ENCODE peak calls at places on chromosomes 11 and 22, in six cellular contexts. J is T-helper 9 cell; G is prostate gland; O is OCI-LY7; A is stimulated activated CD4-positive, alpha-beta T cell treated with anti-CD3 and anti-CD28 coated beads, Interleukin-4, amount 100 ng/mL, for 48 hours; Z is NCI-H1105 treated with DMSO at 0.1 percent for 48 hours. D is an unnamed sample.

GRCh38 chr11:12631651-12632050 is 42.6 kb upstream of the TEAD1 start:
- DNase-seq in G (no peak), O (no peak), Z (no peak), J (no peak), A (no peak), D (no peak)

GRCh38 chr11:57487920-57488319 is 27.6 kb downstream of the SLC43A1 start:
- DNase-seq in J (no peak), G (no peak), O (no peak), A (no peak), Z (no peak), D (no peak)

GRCh38 chr11:45371251-45371749 is 85.2 kb upstream of the SYT13 start:
- DNase-seq in Z (peak), A (peak), J (peak), O (peak), G (peak), D (peak)

GRCh38 chr11:47603295-47603694 is 9.1 kb upstream of the C1QTNF4 start:
- DNase-seq in G (no peak), J (no peak), A (no peak), Z (no peak), O (no peak), D (no peak)

GRCh38 chr22:47476226-47476625 is 713.8 kb downstream of the TBC1D22A start:
- DNase-seq in O (no peak), Z (no peak), G (no peak), J (no peak), A (no peak), D (no peak)

GRCh38 chr22:49233507-49234100 is 594.1 kb downstream of the BRD1 start:
- DNase-seq in J (no peak), A (no peak), G (no peak), Z (no peak), O (no peak), D (no peak)

GRCh38 chr11:119148855-119149370 is at the start of gene ABCG4:
- DNase-seq in Z (peak), G (no peak), A (no peak), O (peak), J (peak), D (no peak)

GRCh38 chr11:35811783-35812182 is 132.1 kb upstream of the LDLRAD3 start:
- DNase-seq in Z (no peak), J (no peak), A (no peak), G (no peak), O (no peak), D (no peak)

GRCh38 chr11:106986673-106987072 is 31.6 kb downstream of the GUCY1A2 start:
- DNase-seq in G (no peak), A (no peak), J (no peak), O (no peak), Z (no peak), D (no peak)

GRCh38 chr11:117201906-117202305 is 2.7 kb downstream of the TAGLN start:
- DNase-seq in Z (no peak), A (no peak), O (no peak), G (no peak), J (no peak), D (no peak)

GRCh38 chr22:48923165-48923875 is 904.4 kb downstream of the BRD1 start:
- DNase-seq in J (no peak), Z (peak), A (no peak), G (no peak), O (no peak), D (no peak)

GRCh38 chr11:48055292-48056132 is 75.2 kb downstream of the PTPRJ start:
- DNase-seq in Z (no peak), J (peak), A (peak), G (peak), O (peak), D (peak)

GRCh38 chr11:47918882-47919495 is 61.4 kb upstream of the PTPRJ start:
- DNase-seq in J (no peak), Z (no peak), A (no peak), O (no peak), G (no peak), D (no peak)

GRCh38 chr11:73388241-73389133 is 12.3 kb downstream of the RELT start:
- DNase-seq in J (no peak), A (no peak), O (no peak), G (no peak), Z (no peak), D (no peak)

GRCh38 chr22:21025763-21026755 is 6.3 kb downstream of the SLC7A4 start:
- DNase-seq in G (no peak), Z (no peak), J (no peak), A (no peak), O (no peak), D (no peak)

GRCh38 chr22:25848954-25849353 is 107.0 kb downstream of the MYO18B start:
- DNase-seq in Z (no peak), O (no peak), J (no peak), G (no peak), A (no peak), D (no peak)

GRCh38 chr11:35723493-35724284 is 61.1 kb downstream of the TRIM44 start:
- DNase-seq in Z (no peak), G (no peak), O (no peak), A (no peak), J (no peak), D (peak)

GRCh38 chr11:102539567-102539966 is 9.0 kb upstream of the MMP7 start:
- DNase-seq in O (no peak), Z (no peak), J (no peak), A (no peak), G (no peak), D (no peak)

GRCh38 chr11:122612123-122612824 is 43.2 kb upstream of the UBASH3B start:
- DNase-seq in G (no peak), O (no peak), A (no peak), Z (no peak), J (no peak), D (no peak)

GRCh38 chr11:38014405-38014804 is 1416.4 kb upstream of the RAG2 start:
- DNase-seq in O (no peak), A (no peak), G (no peak), J (no peak), Z (no peak), D (no peak)

GRCh38 chr11:72807021-72807693 is 7.1 kb upstream of the ATG16L2 start:
- DNase-seq in O (no peak), A (no peak), Z (no peak), G (no peak), J (no peak), D (no peak)

GRCh38 chr11:64058494-64058893 is 22.8 kb downstream of the FLRT1 start:
- DNase-seq in J (no peak), Z (no peak), A (no peak), G (no peak), O (no peak), D (peak)

GRCh38 chr11:117513666-117514065 is 186.0 kb downstream of the CEP164 start:
- DNase-seq in J (no peak), G (no peak), O (no peak), A (no peak), Z (no peak), D (no peak)

GRCh38 chr22:28911777-28912669 is 28.7 kb downstream of the ZNRF3 start:
- DNase-seq in Z (no peak), O (no peak), J (no peak), A (no peak), G (peak), D (no peak)

GRCh38 chr11:103055174-103055890 is 36.6 kb downstream of the DCUN1D5 start:
- DNase-seq in A (no peak), J (no peak), G (no peak), O (peak), Z (peak), D (peak)

D was measured in COR-L47.